ENCODE peak calls at places on chromosomes 5 and 9, in four cellular contexts. M, L, E and T are unnamed samples.

GRCh38 chr9:135705376-135705775 is 3.4 kb downstream of the KCNT1 start:
- DNase-seq in M (no peak), L (no peak), E (no peak), T (no peak)

GRCh38 chr5:147403659-147404640 is 105.9 kb downstream of the DPYSL3 start:
- DNase-seq in M (no peak), L (peak; percentile 98), E (peak; percentile 99), T (no peak)

GRCh38 chr5:179624841-179625271 is 1.4 kb upstream of the HNRNPH1 start:
- DNase-seq in M (no peak), L (no peak), E (no peak), T (no peak)

GRCh38 chr9:136566899-136567298 is 21.1 kb upstream of the NOTCH1 start:
- DNase-seq in M (no peak), L (no peak), E (no peak), T (no peak)

GRCh38 chr9:94586316-94586715 is 7.3 kb downstream of the FBP2 start:
- DNase-seq in M (no peak), L (peak; percentile 21), E (no peak), T (no peak)

GRCh38 chr9:127966416-127967150 is 14.2 kb downstream of the EEIG1 start:
- DNase-seq in M (no peak), L (no peak), E (no peak), T (no peak)

GRCh38 chr9:93123561-93124283 is 10.3 kb downstream of the NINJ1 start:
- DNase-seq in M (no peak), L (no peak), E (no peak), T (no peak)

GRCh38 chr5:133402781-133403180 is 209.6 kb downstream of the FSTL4 start:
- DNase-seq in M (no peak), L (no peak), E (no peak), T (no peak)

GRCh38 chr5:112697301-112697700 is 40.4 kb upstream of the APC start:
- DNase-seq in M (no peak), L (no peak), E (no peak), T (no peak)

GRCh38 chr5:139566611-139567010 is 5.5 kb downstream of the UBE2D2 start:
- DNase-seq in M (no peak), L (peak; percentile 65), E (no peak), T (no peak)

GRCh38 chr5:153613143-153613542 is 122.7 kb downstream of the GRIA1 start:
- DNase-seq in M (no peak), L (peak; percentile 28), E (peak; percentile 18), T (no peak)

GRCh38 chr9:95305770-95306492 is 11.6 kb downstream of the FANCC start:
- DNase-seq in M (no peak), L (peak; percentile 22), E (peak; percentile 7), T (no peak)

GRCh38 chr5:59042201-59042600 is 459.3 kb downstream of the RAB3C start:
- DNase-seq in M (no peak), L (peak; percentile 86), E (peak; percentile 80), T (no peak)

GRCh38 chr9:89598926-89599325 is 5.9 kb upstream of the GADD45G start:
- DNase-seq in M (no peak), L (no peak), E (no peak), T (no peak)

GRCh38 chr9:127116946-127117345 is 5.5 kb downstream of the ANGPTL2 start:
- DNase-seq in M (no peak), L (peak; percentile 5), E (no peak), T (no peak)

GRCh38 chr9:130681769-130682489 is 11.7 kb upstream of the EXOSC2 start:
- DNase-seq in M (peak; percentile 51), L (no peak), E (no peak), T (no peak)

GRCh38 chr5:136137497-136138220 is 5.0 kb downstream of the SMAD5 start:
- DNase-seq in M (no peak), L (no peak), E (no peak), T (no peak)

GRCh38 chr5:102958481-102959011 is 161.4 kb downstream of the GIN1 start:
- DNase-seq in M (no peak), L (peak; percentile 68), E (peak; percentile 77), T (no peak)

GRCh38 chr9:79868532-79869189 is 296.9 kb downstream of the TLE4 start:
- DNase-seq in M (no peak), L (no peak), E (no peak), T (no peak)

GRCh38 chr9:133505186-133505830 is 19.5 kb downstream of the MYMK start:
- DNase-seq in M (no peak), L (no peak), E (no peak), T (no peak)

GRCh38 chr9:79572891-79573696 is 1.3 kb downstream of the TLE4 start:
- DNase-seq in M (peak; percentile 65), L (no peak), E (no peak), T (peak; percentile 53)

GRCh38 chr9:83382421-83382820 is 155.8 kb downstream of the FRMD3 start:
- DNase-seq in M (no peak), L (no peak), E (no peak), T (no peak)

GRCh38 chr9:4137234-4137633 is 162.6 kb downstream of the GLIS3 start:
- DNase-seq in M (no peak), L (peak; percentile 98), E (peak; percentile 95), T (no peak)

GRCh38 chr5:150789943-150790611 is 11.5 kb downstream of the SMIM3 start:
- DNase-seq in M (peak; percentile 88), L (peak; percentile 100), E (peak; percentile 99), T (no peak)

GRCh38 chr9:125634040-125634717 is 72.8 kb downstream of the MAPKAP1 start:
- DNase-seq in M (no peak), L (peak; percentile 36), E (no peak), T (no peak)